ENCODE peak calls at places on chromosomes 5 and 9, in five cellular contexts. One of them, this sample, is unnamed.
A peak's percentile ranks its signal among the peaks of the same experiment; 100 is the strongest.

GRCh38 chr5:18119156-18119785 is 485.0 kb downstream of the TAF11L14 start:
- DNase-seq in stomach: no peak
- DNase-seq in CD4-positive, alpha-beta memory T cell: no peak
- DNase-seq in heart left ventricle: no peak
- DNase-seq in GM23248: no peak
- DNase-seq in this sample: no peak

GRCh38 chr5:178423431-178423830 is 166.8 kb downstream of the COL23A1 start:
- DNase-seq in stomach: no peak
- DNase-seq in CD4-positive, alpha-beta memory T cell: no peak
- DNase-seq in heart left ventricle: no peak
- DNase-seq in GM23248: no peak
- DNase-seq in this sample: no peak

GRCh38 chr9:4614627-4615026 is 47.5 kb upstream of the PLPP6 start:
- DNase-seq in stomach: no peak
- DNase-seq in CD4-positive, alpha-beta memory T cell: no peak
- DNase-seq in heart left ventricle: no peak
- DNase-seq in GM23248: peak; percentile 74
- DNase-seq in this sample: no peak

GRCh38 chr5:171617787-171618690 is 167.6 kb upstream of the SMIM23 start:
- DNase-seq in stomach: no peak
- DNase-seq in CD4-positive, alpha-beta memory T cell: no peak
- DNase-seq in heart left ventricle: no peak
- DNase-seq in GM23248: no peak
- DNase-seq in this sample: no peak

GRCh38 chr9:125446581-125447094 is 185.0 kb downstream of the GAPVD1 start:
- DNase-seq in stomach: no peak
- DNase-seq in CD4-positive, alpha-beta memory T cell: no peak
- DNase-seq in heart left ventricle: no peak
- DNase-seq in GM23248: no peak
- DNase-seq in this sample: no peak

GRCh38 chr5:139925650-139926640 is 117.2 kb downstream of the NRG2 start:
- DNase-seq in stomach: no peak
- DNase-seq in CD4-positive, alpha-beta memory T cell: no peak
- DNase-seq in heart left ventricle: no peak
- DNase-seq in GM23248: no peak
- DNase-seq in this sample: no peak

GRCh38 chr5:147046226-147046625 is 167.7 kb upstream of the PPP2R2B start:
- DNase-seq in stomach: no peak
- DNase-seq in CD4-positive, alpha-beta memory T cell: no peak
- DNase-seq in heart left ventricle: no peak
- DNase-seq in GM23248: no peak
- DNase-seq in this sample: no peak

GRCh38 chr9:1262367-1262766 is 212.2 kb downstream of the DMRT2 start:
- DNase-seq in stomach: no peak
- DNase-seq in CD4-positive, alpha-beta memory T cell: no peak
- DNase-seq in heart left ventricle: no peak
- DNase-seq in GM23248: no peak
- DNase-seq in this sample: no peak

GRCh38 chr9:98087420-98088354 is 31.2 kb downstream of the NANS start:
- DNase-seq in stomach: peak; percentile 59
- DNase-seq in CD4-positive, alpha-beta memory T cell: peak; percentile 35
- DNase-seq in heart left ventricle: peak; percentile 70
- DNase-seq in GM23248: peak; percentile 81
- DNase-seq in this sample: peak; percentile 85

GRCh38 chr5:20572560-20572959 is 584.6 kb upstream of the CDH18 start:
- DNase-seq in stomach: no peak
- DNase-seq in CD4-positive, alpha-beta memory T cell: no peak
- DNase-seq in heart left ventricle: no peak
- DNase-seq in GM23248: peak; percentile 31
- DNase-seq in this sample: no peak

GRCh38 chr5:160169326-160169725 is 50.1 kb upstream of the PWWP2A start:
- DNase-seq in stomach: no peak
- DNase-seq in CD4-positive, alpha-beta memory T cell: no peak
- DNase-seq in heart left ventricle: no peak
- DNase-seq in GM23248: peak; percentile 96
- DNase-seq in this sample: no peak

GRCh38 chr9:80163889-80164288 is 592.1 kb downstream of the TLE4 start:
- DNase-seq in stomach: no peak
- DNase-seq in CD4-positive, alpha-beta memory T cell: no peak
- DNase-seq in heart left ventricle: no peak
- DNase-seq in GM23248: no peak
- DNase-seq in this sample: no peak

GRCh38 chr9:94779693-94780290 is 53.3 kb downstream of the AOPEP start:
- DNase-seq in stomach: no peak
- DNase-seq in CD4-positive, alpha-beta memory T cell: no peak
- DNase-seq in heart left ventricle: no peak
- DNase-seq in GM23248: no peak
- DNase-seq in this sample: no peak

GRCh38 chr9:110640736-110641135 is 27.9 kb upstream of the MUSK start:
- DNase-seq in stomach: no peak
- DNase-seq in CD4-positive, alpha-beta memory T cell: no peak
- DNase-seq in heart left ventricle: no peak
- DNase-seq in GM23248: peak; percentile 1
- DNase-seq in this sample: no peak

GRCh38 chr5:113142186-113142585 is 165.6 kb downstream of the DCP2 start:
- DNase-seq in stomach: no peak
- DNase-seq in CD4-positive, alpha-beta memory T cell: no peak
- DNase-seq in heart left ventricle: no peak
- DNase-seq in GM23248: peak; percentile 51
- DNase-seq in this sample: no peak

GRCh38 chr9:133103183-133103986 is 17.7 kb downstream of the RALGDS start:
- DNase-seq in stomach: peak; percentile 78
- DNase-seq in CD4-positive, alpha-beta memory T cell: peak; percentile 45
- DNase-seq in heart left ventricle: peak; percentile 87
- DNase-seq in GM23248: peak; percentile 45
- DNase-seq in this sample: peak; percentile 93

GRCh38 chr5:154610321-154611154 is 132.5 kb upstream of the HAND1 start:
- DNase-seq in stomach: peak; percentile 80
- DNase-seq in CD4-positive, alpha-beta memory T cell: peak; percentile 17
- DNase-seq in heart left ventricle: peak; percentile 79
- DNase-seq in GM23248: peak; percentile 87
- DNase-seq in this sample: peak; percentile 71

GRCh38 chr5:1558945-1559344 is 35.2 kb upstream of the LPCAT1 start:
- DNase-seq in stomach: no peak
- DNase-seq in CD4-positive, alpha-beta memory T cell: no peak
- DNase-seq in heart left ventricle: no peak
- DNase-seq in GM23248: no peak
- DNase-seq in this sample: no peak

GRCh38 chr5:90874066-90874465 is 315.5 kb downstream of the ADGRV1 start:
- DNase-seq in stomach: no peak
- DNase-seq in CD4-positive, alpha-beta memory T cell: no peak
- DNase-seq in heart left ventricle: no peak
- DNase-seq in GM23248: no peak
- DNase-seq in this sample: no peak

GRCh38 chr9:92325991-92326500 is 293 bp downstream of the CENPP start:
- DNase-seq in stomach: no peak
- DNase-seq in CD4-positive, alpha-beta memory T cell: no peak
- DNase-seq in heart left ventricle: no peak
- DNase-seq in GM23248: no peak
- DNase-seq in this sample: no peak

GRCh38 chr5:55440188-55440646 is 94.5 kb downstream of the PLPP1 start:
- DNase-seq in stomach: no peak
- DNase-seq in CD4-positive, alpha-beta memory T cell: no peak
- DNase-seq in heart left ventricle: no peak
- DNase-seq in GM23248: peak; percentile 96
- DNase-seq in this sample: no peak

GRCh38 chr5:96870094-96871021 is 5.9 kb upstream of the ERAP2 start:
- DNase-seq in stomach: no peak
- DNase-seq in CD4-positive, alpha-beta memory T cell: no peak
- DNase-seq in heart left ventricle: no peak
- DNase-seq in GM23248: no peak
- DNase-seq in this sample: no peak

GRCh38 chr5:134084570-134084969 is 29.9 kb upstream of the TCF7 start:
- DNase-seq in stomach: no peak
- DNase-seq in CD4-positive, alpha-beta memory T cell: no peak
- DNase-seq in heart left ventricle: no peak
- DNase-seq in GM23248: no peak
- DNase-seq in this sample: no peak

GRCh38 chr5:110106750-110107149 is 417.0 kb downstream of the MAN2A1 start:
- DNase-seq in stomach: no peak
- DNase-seq in CD4-positive, alpha-beta memory T cell: no peak
- DNase-seq in heart left ventricle: no peak
- DNase-seq in GM23248: no peak
- DNase-seq in this sample: no peak

GRCh38 chr9:75105841-75106240 is 17.5 kb downstream of the OSTF1 start:
- DNase-seq in stomach: no peak
- DNase-seq in CD4-positive, alpha-beta memory T cell: no peak
- DNase-seq in heart left ventricle: no peak
- DNase-seq in GM23248: no peak
- DNase-seq in this sample: no peak

GRCh38 chr5:125410501-125411162 is 664.2 kb upstream of the ZNF608 start:
- DNase-seq in stomach: no peak
- DNase-seq in CD4-positive, alpha-beta memory T cell: no peak
- DNase-seq in heart left ventricle: no peak
- DNase-seq in GM23248: peak; percentile 83
- DNase-seq in this sample: no peak

GRCh38 chr9:23730364-23730763 is 95.7 kb downstream of the ELAVL2 start:
- DNase-seq in stomach: no peak
- DNase-seq in CD4-positive, alpha-beta memory T cell: no peak
- DNase-seq in heart left ventricle: no peak
- DNase-seq in GM23248: no peak
- DNase-seq in this sample: no peak

GRCh38 chr9:22005083-22005699 is 3.9 kb downstream of the CDKN2B start:
- DNase-seq in stomach: no peak
- DNase-seq in CD4-positive, alpha-beta memory T cell: peak; percentile 22
- DNase-seq in heart left ventricle: no peak
- DNase-seq in GM23248: no peak
- DNase-seq in this sample: no peak

GRCh38 chr5:122882836-122883235 is 37.4 kb downstream of the SNX24 start:
- DNase-seq in stomach: no peak
- DNase-seq in CD4-positive, alpha-beta memory T cell: no peak
- DNase-seq in heart left ventricle: no peak
- DNase-seq in GM23248: peak; percentile 75
- DNase-seq in this sample: no peak

GRCh38 chr9:98794802-98795201 is 1.6 kb downstream of the ANKS6 start:
- DNase-seq in stomach: no peak
- DNase-seq in CD4-positive, alpha-beta memory T cell: no peak
- DNase-seq in heart left ventricle: no peak
- DNase-seq in GM23248: no peak
- DNase-seq in this sample: no peak

GRCh38 chr5:143398451-143399237 is 4.8 kb downstream of the NR3C1 start:
- DNase-seq in stomach: no peak
- DNase-seq in CD4-positive, alpha-beta memory T cell: no peak
- DNase-seq in heart left ventricle: no peak
- DNase-seq in GM23248: peak; percentile 54
- DNase-seq in this sample: no peak

GRCh38 chr5:143401253-143401845 is 2.1 kb downstream of the NR3C1 start:
- DNase-seq in stomach: no peak
- DNase-seq in CD4-positive, alpha-beta memory T cell: no peak
- DNase-seq in heart left ventricle: no peak
- DNase-seq in GM23248: peak; percentile 32
- DNase-seq in this sample: no peak

GRCh38 chr5:143398053-143398355 is 5.5 kb downstream of the NR3C1 start:
- DNase-seq in stomach: no peak
- DNase-seq in CD4-positive, alpha-beta memory T cell: no peak
- DNase-seq in heart left ventricle: no peak
- DNase-seq in GM23248: no peak
- DNase-seq in this sample: no peak

GRCh38 chr5:143400541-143401252 is 2.8 kb downstream of the NR3C1 start:
- DNase-seq in stomach: no peak
- DNase-seq in CD4-positive, alpha-beta memory T cell: no peak
- DNase-seq in heart left ventricle: no peak
- DNase-seq in GM23248: peak; percentile 69
- DNase-seq in this sample: no peak

GRCh38 chr5:143399616-143400540 is 3.6 kb downstream of the NR3C1 start:
- DNase-seq in stomach: no peak
- DNase-seq in CD4-positive, alpha-beta memory T cell: no peak
- DNase-seq in heart left ventricle: no peak
- DNase-seq in GM23248: peak; percentile 34
- DNase-seq in this sample: no peak
- H3K4me1 ChIP-seq in stomach: peaks cover 11% of the 10 kb centered on the region
- H3K4me1 ChIP-seq in CD4-positive, alpha-beta memory T cell: peaks cover 72% of the 10 kb centered on the region
- H3K4me1 ChIP-seq in heart left ventricle: peaks cover 67% of the 10 kb centered on the region
- H3K4me1 ChIP-seq in GM23248: peaks cover 13% of the 10 kb centered on the region
- H3K4me1 ChIP-seq in this sample: peaks cover 70% of the 10 kb centered on the region

GRCh38 chr9:89314955-89315354 is 3.3 kb upstream of the SECISBP2 start:
- DNase-seq in stomach: no peak
- DNase-seq in CD4-positive, alpha-beta memory T cell: no peak
- DNase-seq in heart left ventricle: no peak
- DNase-seq in GM23248: no peak
- DNase-seq in this sample: no peak
- H3K27ac ChIP-seq in stomach: no peak overlapping the region
- H3K27ac ChIP-seq in CD4-positive, alpha-beta memory T cell: no peak overlapping the region
- H3K27ac ChIP-seq in heart left ventricle: no peak overlapping the region
- H3K27ac ChIP-seq in GM23248: peak overlapping the region; percentile 40
- H3K27ac ChIP-seq in this sample: no peak overlapping the region

DNA sequence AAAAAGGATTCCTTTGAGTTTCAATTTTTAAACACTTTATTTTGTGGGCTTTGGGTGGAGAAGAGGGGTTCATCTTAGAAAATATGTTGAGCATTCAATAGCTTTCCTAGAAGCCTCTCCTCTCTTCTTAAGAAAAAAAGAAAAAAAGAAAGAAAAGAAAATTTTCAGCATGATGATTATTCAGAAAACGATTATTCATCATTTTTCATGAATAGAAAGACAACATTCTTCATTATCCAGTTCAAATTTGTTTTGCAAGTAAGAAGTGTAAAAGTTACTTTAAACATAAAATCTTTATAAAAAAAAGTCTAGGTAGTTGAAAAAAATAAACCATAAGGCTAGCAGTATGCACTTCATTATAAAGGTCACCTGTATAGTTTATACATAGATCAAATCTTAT is 636.5 kb downstream of the IRX1 start:
- DNase-seq in stomach: no peak
- DNase-seq in CD4-positive, alpha-beta memory T cell: no peak
- DNase-seq in heart left ventricle: no peak
- DNase-seq in GM23248: no peak
- DNase-seq in this sample: no peak
- H3K4me3 ChIP-seq in stomach: no peak overlapping the region
- H3K4me3 ChIP-seq in CD4-positive, alpha-beta memory T cell: no peak overlapping the region
- H3K4me3 ChIP-seq in heart left ventricle: no peak overlapping the region
- H3K4me3 ChIP-seq in GM23248: no peak overlapping the region
- H3K4me3 ChIP-seq in this sample: no peak overlapping the region

GRCh38 chr9:15426019-15426418 is 3.3 kb downstream of the SNAPC3 start:
- DNase-seq in stomach: no peak
- DNase-seq in CD4-positive, alpha-beta memory T cell: no peak
- DNase-seq in heart left ventricle: no peak
- DNase-seq in GM23248: no peak
- DNase-seq in this sample: no peak
- H3K4me1 ChIP-seq in stomach: peaks cover 20% of the 10 kb centered on the region
- H3K4me1 ChIP-seq in CD4-positive, alpha-beta memory T cell: peaks cover 62% of the 10 kb centered on the region
- H3K4me1 ChIP-seq in heart left ventricle: peaks cover 44% of the 10 kb centered on the region
- H3K4me1 ChIP-seq in GM23248: peaks cover 15% of the 10 kb centered on the region
- H3K4me1 ChIP-seq in this sample: peaks cover 19% of the 10 kb centered on the region